ENCODE peak calls at places on chromosomes 6 and 20, in five cellular contexts. E is cardiac muscle cell, A is A549, G is heart right ventricle, Y is fibroblast of lung. I is an unnamed sample.
A peak's percentile ranks its signal among the peaks of the same experiment; 100 is the strongest.

GRCh38 chr20:11473971-11474370 is 443.7 kb upstream of the BTBD3 start:
- DNase-seq in E (no peak), A (no peak), G (no peak), Y (peak; percentile 28), I (peak; percentile 8)

GRCh38 chr20:47574616-47575401 is 73.1 kb downstream of the NCOA3 start:
- DNase-seq in E (peak; percentile 23), A (peak; percentile 39), G (no peak), Y (peak; percentile 34), I (no peak)

GRCh38 chr6:7846971-7847818 is 63.4 kb downstream of the TXNDC5 start:
- DNase-seq in E (no peak), A (no peak), G (no peak), Y (peak; percentile 50), I (no peak)

GRCh38 chr6:166026586-166027126 is 141.0 kb downstream of the TBXT start:
- DNase-seq in E (no peak), A (no peak), G (peak; percentile 71), Y (no peak), I (no peak)

GRCh38 chr6:30646450-30647038 is 389 bp upstream of the C6orf136 start:
- DNase-seq in E (peak; percentile 12), A (no peak), G (peak; percentile 92), Y (no peak), I (no peak)

GRCh38 chr6:150048099-150048498 is 20.8 kb downstream of the ULBP3 start:
- DNase-seq in E (no peak), A (no peak), G (no peak), Y (no peak), I (no peak)

GRCh38 chr6:81696505-81696904 is 56.0 kb downstream of the TENT5A start:
- DNase-seq in E (no peak), A (no peak), G (no peak), Y (peak; percentile 51), I (peak; percentile 94)

GRCh38 chr6:119844385-119844784 is 494.8 kb upstream of the MAN1A1 start:
- DNase-seq in E (no peak), A (no peak), G (no peak), Y (no peak), I (no peak)

GRCh38 chr6:169907419-169908115 is 156.1 kb downstream of the ERMARD start:
- DNase-seq in E (no peak), A (no peak), G (no peak), Y (no peak), I (no peak)

GRCh38 chr6:148438593-148438992 is 96.0 kb downstream of the SASH1 start:
- DNase-seq in E (no peak), A (no peak), G (no peak), Y (no peak), I (no peak)

GRCh38 chr6:125114248-125114858 is 39.2 kb upstream of the TPD52L1 start:
- DNase-seq in E (peak; percentile 64), A (peak; percentile 15), G (peak; percentile 53), Y (peak; percentile 42), I (no peak)

GRCh38 chr20:1005452-1006027 is 3.4 kb upstream of the RSPO4 start:
- DNase-seq in E (peak; percentile 76), A (peak; percentile 59), G (no peak), Y (peak; percentile 15), I (peak; percentile 8)

DNA sequence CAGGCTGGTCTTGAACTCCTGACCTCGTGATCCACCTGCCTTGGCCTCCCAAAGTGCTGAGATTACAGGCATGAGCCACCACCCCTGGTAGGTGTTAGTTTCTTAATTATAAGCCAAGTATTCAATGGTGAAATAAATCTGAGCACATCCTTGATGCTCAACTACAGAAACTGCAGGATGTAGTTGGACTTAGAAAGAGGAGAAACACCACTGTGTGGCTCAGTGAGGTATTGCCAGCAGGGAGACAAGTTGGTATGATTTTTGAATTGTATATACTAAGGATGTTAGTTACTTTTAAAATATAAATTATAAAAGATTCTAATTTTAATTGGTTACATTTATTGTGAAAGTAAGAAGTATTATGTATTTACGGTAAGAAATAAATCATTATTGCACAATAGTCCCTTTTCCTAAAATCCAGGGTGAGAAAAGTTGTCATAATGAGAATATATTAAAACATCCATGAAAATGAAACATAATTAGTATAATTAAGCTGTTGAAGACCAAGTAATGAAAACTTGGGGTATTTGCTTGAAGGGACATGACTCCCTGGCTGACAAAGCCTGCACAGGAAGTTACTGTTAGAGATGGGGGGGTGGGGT is 17.6 kb downstream of the SLC18B1 start:
- DNase-seq in E (no peak), A (no peak), G (no peak), Y (peak; percentile 16), I (no peak)
- TF ChIP-seq CTCF in E (peak; percentile 51), A (no peak), G (no peak), Y (peak; percentile 66), I (peak; percentile 67)

DNA sequence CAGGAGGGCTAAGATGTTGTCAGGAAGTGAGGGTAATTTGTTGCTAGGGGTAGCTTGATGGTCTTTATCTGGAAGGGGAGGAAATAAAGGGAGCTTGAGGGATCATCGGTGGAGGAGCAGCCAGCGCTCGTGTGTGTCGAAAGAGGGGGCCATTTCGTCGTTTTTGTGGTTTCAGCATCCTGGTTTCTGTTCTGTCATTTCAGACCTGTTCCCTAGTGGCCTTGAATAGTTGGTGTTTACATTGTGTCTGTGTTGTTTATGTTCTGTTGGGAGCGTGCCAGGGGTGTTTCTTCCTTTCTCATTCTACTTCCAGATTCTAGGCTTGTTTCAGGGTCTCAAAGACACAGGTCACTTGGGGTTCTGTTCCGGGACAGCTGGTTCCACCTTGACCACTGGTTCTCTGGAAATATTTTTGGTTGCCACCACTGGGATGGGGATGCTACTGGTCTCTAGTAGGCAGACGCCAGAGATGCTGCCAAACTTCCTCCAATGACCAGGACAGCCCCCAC is 113.9 kb upstream of the NAA20 start:
- DNase-seq in E (no peak), A (no peak), G (peak; percentile 47), Y (peak; percentile 20), I (no peak)
- TF ChIP-seq CTCF in E (peak; percentile 31), A (no peak), G (no peak), Y (no peak), I (no peak)

DNA sequence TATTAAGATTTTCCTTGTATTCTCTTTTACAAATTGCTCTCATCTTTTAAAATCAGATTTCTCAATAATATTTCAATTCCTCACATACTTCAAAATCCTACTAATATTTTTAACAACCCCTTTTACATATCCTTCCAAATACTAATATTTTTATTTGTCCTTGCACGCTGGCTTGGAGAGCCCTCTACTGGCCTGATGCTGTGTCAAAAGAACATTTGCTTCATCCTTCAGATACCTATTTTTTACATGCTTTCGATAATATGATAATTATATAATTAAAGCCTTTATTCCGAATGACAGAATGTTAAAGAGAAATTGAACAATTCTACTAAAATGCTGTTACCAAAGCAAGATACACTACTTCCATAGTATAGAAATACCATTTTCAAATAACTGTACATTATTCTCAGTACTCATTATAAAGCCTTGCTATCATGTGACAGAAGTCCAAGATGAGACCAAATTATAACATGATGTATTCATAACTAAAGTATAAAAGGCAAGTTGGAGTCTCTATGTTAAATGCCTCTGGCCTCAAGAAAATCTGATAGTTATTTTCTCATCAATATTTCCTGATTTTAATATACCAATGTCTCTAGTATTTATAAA is 39.0 kb upstream of the PLN start:
- DNase-seq in E (peak; percentile 23), A (peak; percentile 2), G (peak; percentile 43), Y (peak; percentile 35), I (peak; percentile 23)
- TF ChIP-seq CTCF in E (peak; percentile 72), A (peak; percentile 73), G (peak; percentile 39), Y (peak; percentile 68), I (peak; percentile 84)

DNA sequence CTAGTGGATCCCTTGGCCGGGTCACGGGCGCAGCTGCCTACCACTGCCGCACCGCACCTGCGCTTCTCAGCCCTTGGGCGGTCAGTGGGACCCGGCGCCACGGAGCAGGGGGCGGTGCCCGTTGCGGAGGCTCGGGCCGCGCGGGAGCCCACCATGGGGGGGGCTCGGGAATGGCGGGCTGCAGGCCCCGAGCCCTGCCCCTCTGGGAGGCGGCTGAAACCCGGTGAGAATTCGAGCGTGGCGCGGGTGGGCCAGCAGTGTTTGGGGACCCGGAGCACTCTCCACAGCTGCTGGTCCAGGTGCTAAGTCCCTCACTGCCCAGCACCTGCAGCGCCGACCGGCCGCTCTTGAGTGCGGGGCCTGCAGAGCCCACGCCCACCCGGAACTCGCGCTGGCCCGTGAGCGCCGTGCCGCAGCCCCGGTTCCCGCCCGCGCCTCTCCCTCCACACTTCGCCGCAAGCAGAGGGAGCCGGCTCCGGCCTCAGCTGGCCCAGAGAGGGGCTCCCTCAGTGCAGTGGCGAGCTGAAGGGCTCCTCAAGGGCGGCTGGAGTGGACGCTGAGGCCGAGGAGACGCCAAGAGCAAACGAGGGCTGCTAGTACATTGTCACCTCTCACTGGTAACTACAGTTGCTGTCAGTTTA is 120.5 kb upstream of the TMEM170B start:
- DNase-seq in E (no peak), A (no peak), G (no peak), Y (no peak), I (no peak)
- TF ChIP-seq CTCF in E (no peak), A (no peak), G (no peak), Y (no peak), I (no peak)

GRCh38 chr6:142886431-142887170 is 58.4 kb downstream of the HIVEP2 start:
- DNase-seq in E (peak; percentile 50), A (no peak), G (no peak), Y (peak; percentile 54), I (peak; percentile 44)
- TF ChIP-seq CTCF in E (peak; percentile 44), A (peak; percentile 45), G (peak; percentile 21), Y (no peak), I (peak; percentile 47)

DNA sequence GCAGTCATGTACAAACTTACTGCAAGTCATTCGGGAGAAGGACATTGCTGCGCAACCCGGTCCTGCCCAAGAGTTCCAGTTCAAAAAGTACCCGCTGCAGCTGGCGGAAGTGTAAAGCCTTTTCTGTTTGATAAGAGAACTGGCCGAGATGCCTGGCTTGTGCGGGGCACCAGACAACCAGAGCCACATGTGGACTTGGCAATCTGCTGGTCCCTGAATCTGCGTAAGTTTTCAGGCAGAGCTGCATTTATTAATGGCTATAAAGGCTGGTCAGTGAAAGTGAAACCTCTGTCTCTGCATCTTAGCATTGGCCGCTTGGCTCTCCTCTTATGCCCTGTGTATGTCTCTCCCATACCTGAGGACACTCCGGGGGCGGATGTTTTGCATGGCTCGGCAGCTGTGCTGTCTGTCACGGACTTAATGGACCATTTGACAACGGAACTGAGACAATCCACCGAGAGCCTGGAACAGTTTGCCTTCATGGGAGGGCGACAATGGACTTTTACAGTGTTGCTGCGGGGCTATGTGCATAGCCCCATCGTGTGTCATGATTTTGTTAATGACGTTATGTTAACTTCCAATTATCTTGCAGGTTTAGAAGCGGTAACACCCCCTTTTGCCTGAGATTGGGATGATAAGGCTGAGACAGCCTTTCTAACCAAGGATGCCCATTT is 19.8 kb upstream of the RGS17 start:
- DNase-seq in E (no peak), A (no peak), G (no peak), Y (no peak), I (no peak)
- TF ChIP-seq CTCF in E (no peak), A (no peak), G (no peak), Y (no peak), I (no peak)

DNA sequence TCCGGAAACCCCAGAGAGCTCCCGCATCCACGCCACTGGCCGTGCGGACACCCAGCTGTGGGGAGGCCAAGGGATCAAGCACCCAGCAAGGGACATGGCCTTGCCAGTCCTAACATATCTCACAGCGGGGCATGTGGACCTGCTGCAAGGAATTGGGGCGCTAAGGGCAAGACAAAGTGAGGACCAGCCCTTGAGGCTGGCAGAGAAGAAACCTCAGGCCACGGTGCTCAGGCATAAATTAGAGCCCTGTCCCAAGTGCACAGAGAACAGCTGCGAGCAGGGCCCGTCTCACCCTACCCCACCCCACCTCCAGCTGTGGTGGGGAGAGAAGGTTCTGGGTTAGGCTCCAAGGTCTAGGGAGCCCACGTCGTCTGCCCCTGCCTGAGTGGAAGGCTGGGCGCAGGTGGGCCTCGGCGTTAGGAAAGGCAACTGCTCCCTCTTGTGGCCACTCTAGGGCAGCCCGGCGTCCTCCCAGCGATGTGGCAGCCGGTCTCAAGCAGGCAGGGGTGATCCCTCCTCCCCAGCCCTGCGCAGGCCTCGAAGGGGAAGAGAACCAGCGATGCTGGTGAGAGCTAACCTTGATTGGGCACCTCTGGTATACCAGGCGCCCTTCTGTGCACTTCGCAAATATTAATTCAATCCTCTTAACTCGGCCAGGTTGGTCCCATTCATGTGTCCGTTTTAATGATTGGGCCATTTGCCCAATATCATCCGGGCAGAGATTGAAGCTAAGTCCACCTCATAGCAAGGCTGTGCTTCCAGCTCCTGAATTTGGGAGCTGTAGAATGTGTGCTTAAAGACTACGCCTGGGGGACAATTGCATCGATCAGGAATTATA is 235.8 kb downstream of the NFATC2 start:
- DNase-seq in E (peak; percentile 87), A (peak; percentile 78), G (peak; percentile 64), Y (peak; percentile 57), I (no peak)
- TF ChIP-seq CTCF in E (peak; percentile 89), A (peak; percentile 94), G (peak; percentile 90), Y (peak; percentile 81), I (peak; percentile 88)

I was measured in retinal pigment epithelial cell.